ENCODE peak calls at places on chromosome 12, in seven cellular contexts. One of them, this sample, is unnamed. For H3K4me1 and H3K36me3, the result is how much of the 10 kb centered on the place peaks cover.

GRCh38 chr12:105676694-105677093 is 346.2 kb downstream of the C12orf75 start:
- DNase-seq in DND-41: no peak
- DNase-seq in gastrocnemius medialis: peak
- DNase-seq in fibroblast of lung: no peak
- DNase-seq in cardiac muscle cell: no peak
- DNase-seq in prostate gland: peak
- DNase-seq in aorta: peak
- DNase-seq in this sample: no peak

GRCh38 chr12:55932546-55932919 is 1.6 kb downstream of the DGKA start:
- DNase-seq in DND-41: peak
- DNase-seq in gastrocnemius medialis: no peak
- DNase-seq in fibroblast of lung: peak
- DNase-seq in cardiac muscle cell: peak
- DNase-seq in prostate gland: no peak
- DNase-seq in aorta: no peak
- DNase-seq in this sample: no peak

GRCh38 chr12:68622250-68622649 is 11.6 kb downstream of the RAP1B start:
- DNase-seq in DND-41: no peak
- DNase-seq in gastrocnemius medialis: no peak
- DNase-seq in fibroblast of lung: no peak
- DNase-seq in cardiac muscle cell: peak
- DNase-seq in prostate gland: no peak
- DNase-seq in aorta: no peak
- DNase-seq in this sample: no peak

GRCh38 chr12:115817399-115817798 is 460.1 kb downstream of the MED13L start:
- DNase-seq in DND-41: no peak
- DNase-seq in gastrocnemius medialis: no peak
- DNase-seq in fibroblast of lung: no peak
- DNase-seq in cardiac muscle cell: no peak
- DNase-seq in prostate gland: peak
- DNase-seq in aorta: no peak
- DNase-seq in this sample: no peak

GRCh38 chr12:43349863-43350262 is 202.1 kb downstream of the ADAMTS20 start:
- DNase-seq in DND-41: no peak
- DNase-seq in gastrocnemius medialis: no peak
- DNase-seq in fibroblast of lung: no peak
- DNase-seq in cardiac muscle cell: peak
- DNase-seq in prostate gland: no peak
- DNase-seq in aorta: no peak
- DNase-seq in this sample: no peak

GRCh38 chr12:57904426-57904825 is 36.9 kb upstream of the ATP23 start:
- DNase-seq in DND-41: no peak
- DNase-seq in gastrocnemius medialis: no peak
- DNase-seq in fibroblast of lung: no peak
- DNase-seq in cardiac muscle cell: no peak
- DNase-seq in prostate gland: no peak
- DNase-seq in aorta: no peak
- DNase-seq in this sample: no peak

GRCh38 chr12:127760996-127761395 is 506.0 kb upstream of the TMEM132C start:
- DNase-seq in DND-41: no peak
- DNase-seq in gastrocnemius medialis: no peak
- DNase-seq in fibroblast of lung: no peak
- DNase-seq in cardiac muscle cell: no peak
- DNase-seq in prostate gland: no peak
- DNase-seq in aorta: no peak
- DNase-seq in this sample: no peak

GRCh38 chr12:81819991-81820633 is 61.0 kb upstream of the PPFIA2 start:
- DNase-seq in DND-41: no peak
- DNase-seq in gastrocnemius medialis: no peak
- DNase-seq in fibroblast of lung: peak
- DNase-seq in cardiac muscle cell: peak
- DNase-seq in prostate gland: no peak
- DNase-seq in aorta: no peak
- DNase-seq in this sample: no peak

GRCh38 chr12:5317556-5317955 is 114.4 kb upstream of the NTF3 start:
- DNase-seq in DND-41: no peak
- DNase-seq in gastrocnemius medialis: no peak
- DNase-seq in fibroblast of lung: peak
- DNase-seq in cardiac muscle cell: no peak
- DNase-seq in prostate gland: no peak
- DNase-seq in aorta: no peak
- DNase-seq in this sample: no peak

GRCh38 chr12:120581998-120582397 is 796 bp upstream of the POP5 start:
- DNase-seq in DND-41: no peak
- DNase-seq in gastrocnemius medialis: no peak
- DNase-seq in fibroblast of lung: no peak
- DNase-seq in cardiac muscle cell: peak
- DNase-seq in prostate gland: no peak
- DNase-seq in aorta: no peak
- DNase-seq in this sample: no peak

GRCh38 chr12:65695077-65695865 is 129.0 kb upstream of the HMGA2 start:
- DNase-seq in DND-41: no peak
- DNase-seq in gastrocnemius medialis: no peak
- DNase-seq in fibroblast of lung: peak
- DNase-seq in cardiac muscle cell: peak
- DNase-seq in prostate gland: peak
- DNase-seq in aorta: peak
- DNase-seq in this sample: no peak

GRCh38 chr12:131103614-131104463 is 150.1 kb downstream of the ADGRD1 start:
- DNase-seq in DND-41: no peak
- DNase-seq in gastrocnemius medialis: peak
- DNase-seq in fibroblast of lung: no peak
- DNase-seq in cardiac muscle cell: no peak
- DNase-seq in prostate gland: no peak
- DNase-seq in aorta: no peak
- DNase-seq in this sample: peak

GRCh38 chr12:100141998-100142850 is 450 bp downstream of the BLTP3B start:
- DNase-seq in DND-41: peak
- DNase-seq in gastrocnemius medialis: peak
- DNase-seq in fibroblast of lung: no peak
- DNase-seq in cardiac muscle cell: no peak
- DNase-seq in prostate gland: peak
- DNase-seq in aorta: peak
- DNase-seq in this sample: no peak

GRCh38 chr12:45725631-45726593 is 3.6 kb upstream of the ARID2 start:
- DNase-seq in DND-41: peak
- DNase-seq in gastrocnemius medialis: no peak
- DNase-seq in fibroblast of lung: peak
- DNase-seq in cardiac muscle cell: peak
- DNase-seq in prostate gland: no peak
- DNase-seq in aorta: no peak
- DNase-seq in this sample: peak

GRCh38 chr12:94694732-94695131 is 44.4 kb upstream of the TMCC3 start:
- DNase-seq in DND-41: no peak
- DNase-seq in gastrocnemius medialis: no peak
- DNase-seq in fibroblast of lung: no peak
- DNase-seq in cardiac muscle cell: no peak
- DNase-seq in prostate gland: no peak
- DNase-seq in aorta: no peak
- DNase-seq in this sample: no peak

GRCh38 chr12:82124711-82125110 is 233.5 kb downstream of the CCDC59 start:
- DNase-seq in DND-41: no peak
- DNase-seq in gastrocnemius medialis: no peak
- DNase-seq in fibroblast of lung: peak
- DNase-seq in cardiac muscle cell: no peak
- DNase-seq in prostate gland: no peak
- DNase-seq in aorta: no peak
- DNase-seq in this sample: peak

GRCh38 chr12:105943525-105943924 is 195.2 kb downstream of the NUAK1 start:
- DNase-seq in DND-41: no peak
- DNase-seq in gastrocnemius medialis: no peak
- DNase-seq in fibroblast of lung: no peak
- DNase-seq in cardiac muscle cell: no peak
- DNase-seq in prostate gland: no peak
- DNase-seq in aorta: no peak
- DNase-seq in this sample: no peak

GRCh38 chr12:111190741-111191526 is 178.0 kb downstream of the PHETA1 start:
- DNase-seq in DND-41: no peak
- DNase-seq in gastrocnemius medialis: no peak
- DNase-seq in fibroblast of lung: no peak
- DNase-seq in cardiac muscle cell: no peak
- DNase-seq in prostate gland: no peak
- DNase-seq in aorta: no peak
- DNase-seq in this sample: no peak

GRCh38 chr12:28192145-28192544 is 1.9 kb downstream of the CCDC91 start:
- DNase-seq in DND-41: no peak
- DNase-seq in gastrocnemius medialis: no peak
- DNase-seq in fibroblast of lung: no peak
- DNase-seq in cardiac muscle cell: no peak
- DNase-seq in prostate gland: no peak
- DNase-seq in aorta: no peak
- DNase-seq in this sample: no peak
- H3K4me3 ChIP-seq in DND-41: peak
- H3K4me3 ChIP-seq in gastrocnemius medialis: no peak
- H3K4me3 ChIP-seq in fibroblast of lung: no peak
- H3K4me3 ChIP-seq in cardiac muscle cell: no peak
- H3K4me3 ChIP-seq in prostate gland: no peak
- H3K4me3 ChIP-seq in aorta: no peak
- H3K4me3 ChIP-seq in this sample: no peak

DNA sequence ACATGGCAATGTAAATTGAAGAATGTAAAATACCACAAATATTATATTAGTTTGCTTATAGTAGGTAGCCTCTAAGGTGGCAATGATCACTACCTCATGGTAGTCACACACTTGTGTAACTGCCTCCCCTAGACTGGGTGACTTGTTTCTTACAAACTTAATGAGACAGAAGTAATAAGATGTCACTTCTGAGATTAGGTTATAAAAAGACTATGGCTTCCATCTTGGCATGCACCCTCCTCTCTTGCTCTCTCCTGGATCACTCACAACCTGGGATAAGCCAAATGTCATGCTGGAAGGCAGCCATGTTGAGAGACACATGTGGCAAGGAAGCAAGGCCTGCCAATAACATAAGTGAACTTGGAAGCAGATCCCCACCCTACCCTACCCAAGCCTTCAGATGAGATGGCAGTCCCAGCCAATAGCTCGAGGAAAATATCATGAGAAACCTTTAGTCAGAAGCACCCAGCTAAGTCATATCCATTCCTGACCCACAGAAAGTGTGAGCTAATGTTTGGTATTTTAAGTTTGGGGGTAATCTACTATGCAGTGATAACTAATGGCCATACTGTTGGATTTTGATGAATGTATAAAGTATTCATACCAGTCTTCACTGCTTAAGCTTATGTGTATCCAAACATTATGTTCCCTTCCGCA is 43.3 kb downstream of the PPP1R12A start:
- DNase-seq in DND-41: no peak
- DNase-seq in gastrocnemius medialis: no peak
- DNase-seq in fibroblast of lung: peak
- DNase-seq in cardiac muscle cell: no peak
- DNase-seq in prostate gland: no peak
- DNase-seq in aorta: no peak
- DNase-seq in this sample: no peak
- H3K4me1 ChIP-seq in DND-41: under half
- H3K4me1 ChIP-seq in gastrocnemius medialis: under half
- H3K4me1 ChIP-seq in fibroblast of lung: under half
- H3K4me1 ChIP-seq in cardiac muscle cell: under half
- H3K4me1 ChIP-seq in prostate gland: under half
- H3K4me1 ChIP-seq in aorta: under half
- H3K4me1 ChIP-seq in this sample: under half

GRCh38 chr12:122503147-122503751 is 2.5 kb upstream of the ZCCHC8 start:
- DNase-seq in DND-41: no peak
- DNase-seq in gastrocnemius medialis: no peak
- DNase-seq in fibroblast of lung: no peak
- DNase-seq in cardiac muscle cell: no peak
- DNase-seq in prostate gland: no peak
- DNase-seq in aorta: no peak
- DNase-seq in this sample: no peak

GRCh38 chr12:122506393-122506938 is 5.7 kb upstream of the ZCCHC8 start:
- DNase-seq in DND-41: no peak
- DNase-seq in gastrocnemius medialis: no peak
- DNase-seq in fibroblast of lung: no peak
- DNase-seq in cardiac muscle cell: no peak
- DNase-seq in prostate gland: no peak
- DNase-seq in aorta: no peak
- DNase-seq in this sample: no peak

GRCh38 chr12:122503783-122504590 is 3.3 kb upstream of the ZCCHC8 start:
- DNase-seq in DND-41: no peak
- DNase-seq in gastrocnemius medialis: no peak
- DNase-seq in fibroblast of lung: no peak
- DNase-seq in cardiac muscle cell: no peak
- DNase-seq in prostate gland: no peak
- DNase-seq in aorta: no peak
- DNase-seq in this sample: no peak

GRCh38 chr12:122508163-122508562 is 7.4 kb upstream of the ZCCHC8 start:
- DNase-seq in DND-41: no peak
- DNase-seq in gastrocnemius medialis: no peak
- DNase-seq in fibroblast of lung: no peak
- DNase-seq in cardiac muscle cell: no peak
- DNase-seq in prostate gland: no peak
- DNase-seq in aorta: no peak
- DNase-seq in this sample: no peak

DNA sequence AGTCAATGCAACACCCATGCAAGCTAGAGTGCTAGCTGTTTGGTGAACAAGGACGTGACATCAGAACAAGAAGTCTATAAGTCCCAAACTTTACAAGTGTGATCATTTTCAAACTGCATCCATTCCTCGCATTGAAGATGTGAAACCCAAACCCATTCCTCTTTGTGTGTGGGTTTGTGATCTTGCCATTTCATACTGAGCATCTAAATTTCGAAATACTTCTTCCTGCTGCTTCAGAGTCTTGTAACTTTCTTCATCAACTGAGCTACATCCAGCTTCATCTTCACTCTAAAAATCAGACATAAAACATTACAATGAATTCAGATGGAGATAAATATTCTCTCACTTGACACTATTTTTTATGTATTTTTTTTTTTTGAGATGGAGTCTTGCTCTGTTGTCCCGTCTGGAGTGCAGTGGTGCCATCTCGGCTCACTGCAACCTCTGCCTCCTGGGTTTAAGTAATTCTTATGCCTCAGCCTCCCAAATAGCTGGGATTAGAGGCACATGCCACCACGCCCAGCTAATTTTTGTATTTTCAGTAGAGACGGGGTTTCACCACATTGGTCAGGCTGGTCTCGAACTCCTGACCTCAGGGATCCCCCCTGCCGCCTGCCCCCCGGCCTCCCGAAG is 4.8 kb upstream of the ZCCHC8 start:
- DNase-seq in DND-41: no peak
- DNase-seq in gastrocnemius medialis: no peak
- DNase-seq in fibroblast of lung: no peak
- DNase-seq in cardiac muscle cell: peak
- DNase-seq in prostate gland: no peak
- DNase-seq in aorta: no peak
- DNase-seq in this sample: no peak
- H3K36me3 ChIP-seq in DND-41: half or more
- H3K36me3 ChIP-seq in gastrocnemius medialis: half or more
- H3K36me3 ChIP-seq in fibroblast of lung: under half
- H3K36me3 ChIP-seq in cardiac muscle cell: half or more
- H3K36me3 ChIP-seq in prostate gland: under half
- H3K36me3 ChIP-seq in aorta: under half
- H3K36me3 ChIP-seq in this sample: half or more

DNA sequence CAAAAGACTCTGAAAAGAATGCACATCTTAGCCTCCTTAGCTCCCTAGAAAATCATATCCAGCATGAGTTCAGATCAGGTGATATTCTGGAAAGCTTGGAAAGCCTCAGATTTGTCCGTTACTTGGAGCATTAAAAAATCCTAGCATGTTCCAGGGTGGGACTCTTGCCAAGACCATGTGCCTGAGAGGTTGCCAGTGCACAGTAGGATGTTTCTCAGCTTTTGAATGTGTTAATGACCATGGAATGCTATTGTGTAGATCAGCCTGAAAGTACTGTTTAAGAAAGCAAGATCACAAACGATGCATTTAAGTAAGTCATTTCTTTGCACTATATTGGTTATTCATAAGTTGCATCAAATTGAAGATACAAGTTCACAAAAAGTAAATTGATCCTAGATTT is 230.5 kb downstream of the ETNK1 start:
- DNase-seq in DND-41: no peak
- DNase-seq in gastrocnemius medialis: no peak
- DNase-seq in fibroblast of lung: no peak
- DNase-seq in cardiac muscle cell: no peak
- DNase-seq in prostate gland: no peak
- DNase-seq in aorta: no peak
- DNase-seq in this sample: no peak
- H3K4me3 ChIP-seq in DND-41: no peak
- H3K4me3 ChIP-seq in gastrocnemius medialis: no peak
- H3K4me3 ChIP-seq in fibroblast of lung: no peak
- H3K4me3 ChIP-seq in cardiac muscle cell: no peak
- H3K4me3 ChIP-seq in prostate gland: no peak
- H3K4me3 ChIP-seq in aorta: no peak
- H3K4me3 ChIP-seq in this sample: no peak

This sample was measured in HAP-1.